ENCODE peak calls at places on chromosome 18, in four cellular contexts. A, J, H and Y are unnamed samples. For H3K4me1, the result is how much of the 10 kb centered on the place peaks cover.

GRCh38 chr18:48841381-48842258 is 109.1 kb downstream of the SMAD7 start:
- DNase-seq in A (no peak), H (peak), J (peak), Y (peak)

GRCh38 chr18:79339094-79339908 is 56.4 kb upstream of the NFATC1 start:
- DNase-seq in A (no peak), H (no peak), J (no peak), Y (no peak)

GRCh38 chr18:51029378-51029693 is 677 bp upstream of the SMAD4 start:
- DNase-seq in A (no peak), H (no peak), J (no peak), Y (no peak)

GRCh38 chr18:22488554-22488953 is 70.8 kb upstream of the CTAGE1 start:
- DNase-seq in H (no peak), A (no peak), J (peak), Y (no peak)

GRCh38 chr18:74624491-74624890 is 26.8 kb downstream of the ZNF407 start:
- DNase-seq in H (no peak), J (no peak), A (no peak), Y (no peak)

GRCh38 chr18:47669815-47670214 is 260.6 kb downstream of the SMAD2 start:
- DNase-seq in A (no peak), J (no peak), H (no peak), Y (no peak)

GRCh38 chr18:79092869-79093268 is 23.7 kb downstream of the ATP9B start:
- DNase-seq in A (no peak), J (no peak), H (no peak), Y (no peak)

GRCh38 chr18:52995875-52996274 is 655.9 kb downstream of the DCC start:
- DNase-seq in H (no peak), J (no peak), A (no peak), Y (no peak)

GRCh38 chr18:67599277-67599676 is 82.8 kb upstream of the DSEL start:
- DNase-seq in J (no peak), A (no peak), H (no peak), Y (no peak)

GRCh38 chr18:48842259-48843061 is 108.3 kb downstream of the SMAD7 start:
- DNase-seq in A (no peak), H (no peak), J (peak), Y (peak)

GRCh38 chr18:30288662-30289414 is 753.7 kb downstream of the DSC3 start:
- DNase-seq in J (no peak), A (no peak), H (no peak), Y (no peak)

GRCh38 chr18:74598350-74599001 is 806 bp downstream of the ZNF407 start:
- DNase-seq in A (peak), H (peak), J (peak), Y (peak)

GRCh38 chr18:53909668-53910067 is 314.8 kb downstream of the MBD2 start:
- DNase-seq in A (no peak), H (no peak), J (no peak), Y (no peak)

GRCh38 chr18:60027397-60027796 is 127.6 kb downstream of the PMAIP1 start:
- DNase-seq in J (no peak), A (no peak), H (no peak), Y (no peak)

GRCh38 chr18:40855661-40856060 is 1099.4 kb upstream of the PIK3C3 start:
- DNase-seq in H (no peak), J (no peak), A (no peak), Y (no peak)

GRCh38 chr18:76803413-76803812 is 18.9 kb upstream of the ZNF236 start:
- DNase-seq in A (no peak), J (no peak), H (no peak), Y (no peak)

GRCh38 chr18:75249672-75250470 is 39.3 kb downstream of the TSHZ1 start:
- DNase-seq in A (peak), J (no peak), H (no peak), Y (no peak)

GRCh38 chr18:44696892-44697291 is 16.2 kb downstream of the SETBP1 start:
- DNase-seq in A (peak), J (peak), H (no peak), Y (no peak)

GRCh38 chr18:22391571-22392359 is 25.9 kb downstream of the CTAGE1 start:
- DNase-seq in H (no peak), J (no peak), A (no peak), Y (no peak)

GRCh38 chr18:33812186-33812585 is 234.2 kb downstream of the ASXL3 start:
- DNase-seq in A (no peak), J (no peak), H (no peak), Y (no peak)

GRCh38 chr18:1914489-1914888 is 656.8 kb downstream of the METTL4 start:
- DNase-seq in H (no peak), J (no peak), A (no peak), Y (no peak)

GRCh38 chr18:68714356-68714706 is 577 bp downstream of the TMX3 start:
- DNase-seq in J (no peak), A (no peak), H (no peak), Y (no peak)

GRCh38 chr18:48815182-48815520 is 135.6 kb downstream of the SMAD7 start:
- DNase-seq in H (no peak), J (no peak), A (no peak), Y (no peak)

GRCh38 chr18:45863469-45863868 is 38.0 kb downstream of the SIGLEC15 start:
- DNase-seq in H (no peak), J (no peak), A (no peak), Y (no peak)

GRCh38 chr18:58369616-58370015 is 259.3 kb downstream of the ALPK2 start:
- DNase-seq in J (no peak), A (no peak), H (peak), Y (no peak)
- H3K4me1 ChIP-seq in J (under half), A (under half), H (under half), Y (under half)

GRCh38 chr18:23502516-23503037 is 734 bp upstream of the RMC1 start:
- DNase-seq in J (no peak), H (no peak), A (no peak), Y (no peak)

GRCh38 chr18:23504720-23505119 is 1.4 kb downstream of the RMC1 start:
- DNase-seq in H (no peak), J (no peak), A (no peak), Y (no peak)

GRCh38 chr18:23503967-23504352 is 649 bp downstream of the RMC1 start:
- DNase-seq in H (no peak), J (no peak), A (no peak), Y (no peak)

GRCh38 chr18:23501626-23502025 is 1.7 kb upstream of the RMC1 start:
- DNase-seq in H (peak), J (no peak), A (no peak), Y (no peak)

DNA sequence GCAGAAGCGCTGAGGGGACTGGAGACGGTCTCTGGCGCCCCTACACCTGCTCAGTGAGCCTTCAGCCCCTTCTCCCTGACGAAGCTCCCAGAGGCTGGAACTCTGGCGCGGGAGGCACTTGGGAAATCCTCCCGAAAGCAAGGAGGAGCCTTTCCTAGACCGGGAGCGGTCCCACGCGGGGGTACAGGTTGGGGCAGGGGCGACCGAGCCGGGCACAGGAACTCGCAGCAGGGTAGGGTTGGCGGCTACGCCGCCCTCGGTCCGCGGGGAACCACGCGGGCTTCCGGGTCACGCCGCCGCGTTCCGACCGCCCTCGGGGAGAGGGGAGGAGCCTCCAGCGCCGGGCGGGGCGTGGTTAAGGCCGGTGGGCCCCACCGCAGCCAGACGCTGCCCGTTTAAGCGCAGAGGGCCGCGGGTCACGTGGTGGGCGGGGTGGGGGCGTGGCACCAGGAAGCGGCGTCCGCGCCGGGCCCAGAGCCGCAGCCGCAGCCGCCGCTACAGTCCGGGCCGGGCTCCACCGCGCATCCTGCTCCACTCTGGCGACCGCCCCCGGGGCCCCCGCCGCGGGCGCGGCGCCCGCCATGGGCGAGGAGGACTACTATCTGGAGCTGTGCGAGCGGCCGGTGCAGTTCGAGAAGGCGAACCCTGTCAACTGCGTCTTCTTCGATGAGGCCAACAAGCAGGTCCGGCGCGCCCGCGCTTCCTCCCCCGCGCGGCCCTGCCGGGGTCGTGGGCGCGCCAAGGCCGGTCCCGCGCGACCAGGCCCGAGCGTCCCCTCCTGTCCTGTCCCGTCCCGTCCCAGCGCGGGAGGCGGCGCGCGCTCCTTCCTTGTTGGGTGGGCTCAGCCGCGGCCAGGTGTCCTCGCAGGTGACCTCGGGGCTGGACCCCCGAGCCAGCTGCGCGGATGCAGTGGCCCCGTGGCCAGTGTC is at the start of gene RMC1:
- DNase-seq in H (peak), A (peak), J (peak), Y (peak)
- TF ChIP-seq POLR2A in H (no peak), A (peak), J (peak), Y (no peak)

DNA sequence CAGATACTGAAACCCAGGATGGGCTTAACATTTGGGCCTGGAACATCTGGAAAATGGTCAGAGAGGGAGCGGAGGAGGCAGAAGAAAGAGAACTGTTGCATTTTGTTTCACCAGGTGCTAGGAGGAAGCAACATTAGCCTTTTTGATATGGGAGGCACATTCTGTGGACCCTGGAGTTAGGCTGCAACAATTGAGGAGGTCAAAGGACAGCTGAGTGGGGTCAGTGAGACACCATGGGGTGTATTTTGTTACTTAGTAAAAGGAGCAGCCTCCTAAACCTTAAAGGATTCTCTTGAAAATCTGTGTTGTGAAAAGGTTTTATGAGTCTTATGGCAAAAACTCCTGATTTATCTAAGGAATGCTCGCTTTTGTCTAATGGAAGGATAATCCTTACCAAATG is 124.9 kb downstream of the GREB1L start:
- DNase-seq in A (no peak), H (no peak), J (no peak), Y (no peak)
- H3K27ac ChIP-seq in A (no peak), H (no peak), J (no peak), Y (no peak)

GRCh38 chr18:9824862-9825479 is 60.8 kb upstream of the TXNDC2 start:
- DNase-seq in H (no peak), A (no peak), J (no peak), Y (no peak)

GRCh38 chr18:9827211-9827855 is 58.4 kb upstream of the TXNDC2 start:
- DNase-seq in J (no peak), H (no peak), A (no peak), Y (no peak)

GRCh38 chr18:9825571-9826073 is 60.2 kb upstream of the TXNDC2 start:
- DNase-seq in H (no peak), A (no peak), J (no peak), Y (no peak)

GRCh38 chr18:9827856-9828793 is 57.6 kb upstream of the TXNDC2 start:
- DNase-seq in A (no peak), H (peak), J (no peak), Y (peak)

GRCh38 chr18:9826666-9827065 is 59.1 kb upstream of the TXNDC2 start:
- DNase-seq in H (no peak), J (no peak), A (no peak), Y (no peak)
- H3K4me1 ChIP-seq in H (half or more), J (under half), A (under half), Y (under half)

GRCh38 chr18:9101730-9102390 is 639 bp upstream of the NDUFV2 start:
- DNase-seq in A (no peak), H (no peak), J (no peak), Y (no peak)
- TF ChIP-seq POLR2A in A (no peak), H (no peak), J (no peak), Y (no peak)

DNA sequence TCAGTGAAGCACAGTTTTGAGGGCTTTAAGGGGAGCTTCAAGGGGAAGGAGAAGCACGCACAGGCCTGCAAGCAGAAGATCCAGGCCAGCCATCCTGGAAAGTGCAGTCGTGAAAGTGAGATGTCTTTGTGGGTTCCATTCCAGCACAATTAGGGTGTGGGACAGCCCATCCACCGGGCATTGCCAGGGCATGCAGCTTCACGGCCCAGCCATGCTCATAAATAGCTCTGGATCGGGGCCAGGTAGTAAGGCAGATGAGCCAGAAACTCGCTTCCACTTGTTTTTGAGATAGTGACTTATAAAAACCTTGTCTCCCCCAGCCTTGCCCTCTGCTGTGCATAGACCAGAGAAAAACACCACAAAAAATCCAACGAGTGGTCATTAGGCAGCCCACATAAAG is 21.0 kb downstream of the KDSR start:
- DNase-seq in H (no peak), A (no peak), J (no peak), Y (no peak)
- H3K27ac ChIP-seq in H (no peak), A (peak), J (no peak), Y (no peak)

GRCh38 chr18:32445846-32446245 is 24.8 kb downstream of the GAREM1 start:
- DNase-seq in J (no peak), H (no peak), A (no peak), Y (no peak)
- H3K4me1 ChIP-seq in J (under half), H (under half), A (under half), Y (under half)

DNA sequence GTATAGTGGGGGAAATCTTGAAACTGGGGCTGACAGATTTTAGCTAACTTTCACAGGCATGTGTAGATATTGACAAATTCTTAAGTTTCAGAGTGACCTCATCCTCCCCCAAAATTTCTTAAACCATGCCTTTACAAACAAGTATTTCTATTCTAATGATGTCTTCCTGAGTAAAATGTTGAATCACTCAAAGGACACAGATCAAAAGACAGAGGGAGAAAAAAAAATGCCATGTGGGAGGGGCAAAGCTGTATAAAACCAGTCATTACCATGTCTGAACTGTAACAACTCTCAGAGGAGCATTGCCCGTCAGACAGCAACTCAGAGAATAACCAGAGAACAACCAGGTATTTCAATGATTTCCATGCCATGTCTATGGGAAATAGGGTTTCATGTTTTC is at the start of gene SERPINB2:
- DNase-seq in H (no peak), J (no peak), A (no peak), Y (no peak)
- TF ChIP-seq POLR2A in H (no peak), J (no peak), A (no peak), Y (no peak)